ENCODE peak calls at places on chromosomes 12 and 14, in eight cellular contexts. T is progenitor cell of endocrine pancreas; H is GM06990; A is A549; O is uterus; E is GM04503; C is hepatic stellate cell; R is activated T-helper 9 cell treated with anti-CD3 and anti-CD28 coated beads, Interleukin-2, amount 50 U/mL, for 16 hours. Z is an unnamed sample.

GRCh38 chr14:100675664-100676063 is 51.0 kb upstream of the DLK1 start:
- DNase-seq in T (no peak), H (no peak), A (no peak), O (no peak), E (no peak), C (peak), R (no peak), Z (no peak)

GRCh38 chr14:44168566-44168965 is 338.5 kb downstream of the FSCB start:
- DNase-seq in T (no peak), H (no peak), A (no peak), O (no peak), E (no peak), C (no peak), R (no peak), Z (no peak)

GRCh38 chr12:16189849-16190248 is 87.6 kb downstream of the SLC15A5 start:
- DNase-seq in T (no peak), H (no peak), A (peak), O (no peak), E (no peak), C (no peak), R (no peak), Z (no peak)

GRCh38 chr14:92557544-92557912 is 43.9 kb downstream of the RIN3 start:
- DNase-seq in T (no peak), H (no peak), A (no peak), O (no peak), E (no peak), C (no peak), R (no peak), Z (no peak)

GRCh38 chr12:69099201-69099837 is 140.1 kb upstream of the CPSF6 start:
- DNase-seq in T (no peak), H (no peak), A (no peak), O (no peak), E (no peak), C (no peak), R (no peak), Z (no peak)

GRCh38 chr14:29521526-29522137 is 406.0 kb downstream of the PRKD1 start:
- DNase-seq in T (no peak), H (no peak), A (no peak), O (no peak), E (no peak), C (peak), R (no peak), Z (no peak)

GRCh38 chr12:8658361-8658760 is 4.3 kb downstream of the MFAP5 start:
- DNase-seq in T (no peak), H (no peak), A (no peak), O (no peak), E (peak), C (peak), R (no peak), Z (no peak)

GRCh38 chr14:94615823-94616570 is 3.8 kb downstream of the SERPINA3 start:
- DNase-seq in T (no peak), H (no peak), A (no peak), O (no peak), E (no peak), C (no peak), R (no peak), Z (no peak)

GRCh38 chr14:100292776-100293461 is 13.3 kb downstream of the SLC25A29 start:
- DNase-seq in T (no peak), H (no peak), A (no peak), O (peak), E (no peak), C (no peak), R (no peak), Z (no peak)

GRCh38 chr12:16350682-16351081 is 3.2 kb downstream of the MGST1 start:
- DNase-seq in T (no peak), H (no peak), A (peak), O (peak), E (peak), C (peak), R (no peak), Z (no peak)

GRCh38 chr14:91116913-91117588 is 3.2 kb downstream of the DGLUCY start:
- DNase-seq in T (no peak), H (no peak), A (no peak), O (no peak), E (no peak), C (no peak), R (peak), Z (no peak)

GRCh38 chr12:16473610-16474326 is 126.3 kb downstream of the MGST1 start:
- DNase-seq in T (no peak), H (no peak), A (no peak), O (no peak), E (no peak), C (peak), R (no peak), Z (no peak)

GRCh38 chr14:94423465-94424056 is 29.0 kb downstream of the SERPINA11 start:
- DNase-seq in T (peak), H (peak), A (peak), O (peak), E (no peak), C (peak), R (peak), Z (peak)

GRCh38 chr12:93429448-93429847 is 12.3 kb downstream of the UBE2N start:
- DNase-seq in T (no peak), H (no peak), A (no peak), O (no peak), E (no peak), C (no peak), R (no peak), Z (no peak)

GRCh38 chr12:132523576-132524331 is 33.8 kb downstream of the FBRSL1 start:
- DNase-seq in T (peak), H (peak), A (peak), O (peak), E (peak), C (peak), R (peak), Z (peak)

GRCh38 chr12:44654641-44655625 is 221.2 kb downstream of the NELL2 start:
- DNase-seq in T (no peak), H (no peak), A (no peak), O (no peak), E (no peak), C (no peak), R (no peak), Z (no peak)

Z was measured in ovary.